ENCODE peak calls at places on chromosomes 12 and 14, in six cellular contexts. C is IMR-90, V is mesenchymal stem cell, P is mesendoderm, A is H9, O is trophoblast cell. Y is an unnamed sample.

GRCh38 chr14:41605550-41606248 is 977 bp upstream of the LRFN5 start:
- DNase-seq in C (peak), V (peak), P (peak), A (peak), O (no peak), Y (peak)

GRCh38 chr14:29865299-29865698 is 62.3 kb downstream of the PRKD1 start:
- DNase-seq in C (no peak), V (no peak), P (no peak), A (no peak), O (no peak), Y (no peak)

GRCh38 chr14:102527255-102528232 is 18.0 kb upstream of the ANKRD9 start:
- DNase-seq in C (no peak), V (no peak), P (no peak), A (no peak), O (no peak), Y (no peak)

GRCh38 chr12:6039894-6040601 is 84.4 kb downstream of the VWF start:
- DNase-seq in C (peak), V (peak), P (peak), A (peak), O (peak), Y (no peak)

GRCh38 chr12:76337583-76337982 is 10.6 kb downstream of the BBS10 start:
- DNase-seq in C (peak), V (peak), P (no peak), A (no peak), O (no peak), Y (no peak)

GRCh38 chr12:823043-823698 is 70.8 kb downstream of the WNK1 start:
- DNase-seq in C (no peak), V (no peak), P (no peak), A (no peak), O (no peak), Y (no peak)

GRCh38 chr12:110913119-110914056 is 7.0 kb downstream of the MYL2 start:
- DNase-seq in C (no peak), V (no peak), P (no peak), A (no peak), O (no peak), Y (no peak)

GRCh38 chr14:22888662-22889061 is 5.6 kb downstream of the REM2 start:
- DNase-seq in C (no peak), V (no peak), P (no peak), A (no peak), O (no peak), Y (no peak)

GRCh38 chr12:126784328-126784921 is 1482.5 kb upstream of the TMEM132C start:
- DNase-seq in C (no peak), V (no peak), P (peak), A (peak), O (peak), Y (peak)

GRCh38 chr14:50156111-50156510 is 39.7 kb upstream of the VCPKMT start:
- DNase-seq in C (no peak), V (no peak), P (no peak), A (no peak), O (no peak), Y (no peak)

GRCh38 chr14:50068496-50068895 is 47.9 kb downstream of the VCPKMT start:
- DNase-seq in C (no peak), V (no peak), P (no peak), A (no peak), O (no peak), Y (no peak)

GRCh38 chr12:58757422-58757821 is 162.9 kb downstream of the LRIG3 start:
- DNase-seq in C (peak), V (peak), P (no peak), A (no peak), O (no peak), Y (no peak)

GRCh38 chr12:12319501-12320322 is 30.3 kb downstream of the MANSC1 start:
- DNase-seq in C (no peak), V (no peak), P (peak), A (no peak), O (no peak), Y (no peak)

GRCh38 chr12:12315838-12316237 is 34.2 kb downstream of the MANSC1 start:
- DNase-seq in C (no peak), V (no peak), P (peak), A (no peak), O (peak), Y (no peak)
- H3K4me2 ChIP-seq in C (no peak), V (no peak), P (no peak), A (no peak), O (no peak), Y (no peak)

GRCh38 chr12:85007836-85008235 is 28.2 kb downstream of the TSPAN19 start:
- DNase-seq in C (peak), V (no peak), P (no peak), A (no peak), O (no peak), Y (no peak)

GRCh38 chr12:85000766-85001165 is 35.3 kb downstream of the TSPAN19 start:
- DNase-seq in C (no peak), V (no peak), P (no peak), A (no peak), O (no peak), Y (no peak)

GRCh38 chr12:85005615-85006014 is 30.5 kb downstream of the TSPAN19 start:
- DNase-seq in C (no peak), V (no peak), P (no peak), A (no peak), O (no peak), Y (no peak)

GRCh38 chr12:85002778-85003296 is 33.2 kb downstream of the TSPAN19 start:
- DNase-seq in C (no peak), V (no peak), P (no peak), A (no peak), O (no peak), Y (no peak)

DNA sequence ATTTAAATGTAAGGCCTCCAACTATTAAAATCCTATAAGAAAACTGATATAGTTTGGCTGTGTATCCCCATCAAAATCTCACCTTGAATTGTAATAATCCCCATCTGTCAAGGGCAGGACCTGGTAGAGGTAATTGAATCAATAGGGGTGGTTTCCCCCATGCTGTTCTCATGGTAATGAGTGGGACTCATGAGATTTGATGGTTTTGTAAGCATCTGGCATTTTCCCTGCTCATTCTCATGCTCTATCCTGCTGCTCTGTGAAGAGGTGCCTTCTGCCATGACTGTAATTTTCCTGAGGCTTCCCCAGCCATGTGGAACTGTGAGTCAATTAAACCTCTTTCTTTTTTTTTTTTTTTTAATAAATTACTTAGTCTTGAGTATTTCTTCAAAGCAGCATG is 31.9 kb downstream of the TSPAN19 start:
- DNase-seq in C (no peak), V (no peak), P (no peak), A (no peak), O (no peak), Y (no peak)
- H2AK5ac ChIP-seq in C (no peak), V (no peak), P (no peak), A (no peak), O (no peak), Y (no peak)

DNA sequence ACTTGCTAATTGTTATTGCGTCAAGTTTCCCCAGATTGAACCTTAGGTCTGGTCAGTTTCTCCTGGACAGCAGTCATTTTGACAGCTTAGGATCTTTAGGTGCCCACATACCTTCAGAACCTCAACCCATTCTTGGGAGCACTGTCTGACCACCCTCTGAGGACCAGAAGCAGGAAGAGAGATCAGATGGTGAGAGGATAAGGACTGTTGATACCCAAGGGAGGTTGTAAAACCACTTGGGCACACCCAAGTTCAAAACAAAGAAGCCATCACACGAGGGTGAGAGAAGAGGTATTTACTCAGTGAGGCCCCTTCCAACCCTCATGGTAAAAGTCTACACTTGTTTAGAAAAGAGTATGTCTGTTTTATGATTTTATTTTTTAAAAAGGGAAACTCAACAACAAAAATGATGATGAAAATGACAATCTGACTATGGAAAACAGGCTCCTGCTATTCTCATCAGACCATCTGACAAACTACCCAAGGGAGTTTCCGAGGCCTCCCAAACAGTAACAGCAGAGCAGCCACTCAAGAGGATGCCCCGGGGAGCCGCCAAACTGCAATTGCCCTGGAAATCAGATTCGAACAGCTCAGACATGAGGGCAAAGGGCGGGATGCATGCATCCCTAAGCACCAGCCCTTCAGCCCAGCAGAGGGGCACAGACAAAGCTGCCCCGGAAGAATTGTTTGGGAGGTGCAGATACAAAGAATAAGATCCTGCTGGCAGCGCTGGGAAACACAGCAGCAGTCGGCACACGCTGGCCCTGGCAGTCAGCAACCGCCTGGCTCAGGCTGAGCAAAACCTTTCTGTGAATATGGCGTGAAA is 162.6 kb upstream of the PLEKHG7 start:
- DNase-seq in C (no peak), V (no peak), P (peak), A (peak), O (no peak), Y (no peak)
- H3K4me2 ChIP-seq in C (no peak), V (no peak), P (no peak), A (no peak), O (no peak), Y (peak)

GRCh38 chr12:113071063-113071426 is 14.5 kb downstream of the DTX1 start:
- DNase-seq in C (no peak), V (no peak), P (no peak), A (no peak), O (no peak), Y (no peak)
- H2AK5ac ChIP-seq in C (no peak), V (no peak), P (no peak), A (no peak), O (no peak), Y (no peak)

DNA sequence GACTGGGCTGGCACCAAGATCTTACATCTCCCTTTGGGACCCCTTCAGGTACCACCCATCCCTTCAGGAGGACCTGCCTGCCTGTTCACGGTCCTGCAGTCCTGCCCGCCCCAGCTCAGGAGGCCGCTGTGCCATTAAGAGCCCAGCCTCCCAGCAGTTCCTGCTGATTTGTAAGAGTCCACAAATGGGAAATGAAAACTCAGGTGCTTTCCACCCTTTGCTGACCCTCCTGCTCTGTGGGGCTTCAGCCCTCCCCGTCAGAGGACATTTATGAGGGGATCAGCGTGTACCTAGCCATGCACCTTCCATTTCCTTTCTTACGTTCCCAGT is 39.5 kb downstream of the C14orf132 start:
- DNase-seq in C (no peak), V (no peak), P (no peak), A (no peak), O (no peak), Y (no peak)
- H3K4me2 ChIP-seq in C (no peak), V (no peak), P (no peak), A (no peak), O (no peak), Y (no peak)

GRCh38 chr14:39174560-39175444 is at the start of gene PNN:
- DNase-seq in C (peak), V (peak), P (peak), A (peak), O (peak), Y (peak)
- H2AK5ac ChIP-seq in C (peak), V (peak), P (peak), A (no peak), O (peak), Y (peak)

GRCh38 chr12:94618995-94619695 is 31.2 kb downstream of the TMCC3 start:
- DNase-seq in C (peak), V (peak), P (no peak), A (no peak), O (peak), Y (no peak)
- H3K4me2 ChIP-seq in C (peak), V (peak), P (no peak), A (no peak), O (peak), Y (no peak)

GRCh38 chr14:105093426-105094192 is 28.4 kb upstream of the GPR132 start:
- DNase-seq in C (peak), V (peak), P (peak), A (peak), O (peak), Y (peak)

GRCh38 chr14:105090493-105091334 is 25.5 kb upstream of the GPR132 start:
- DNase-seq in C (peak), V (peak), P (peak), A (peak), O (peak), Y (peak)

GRCh38 chr14:105092912-105093425 is 27.7 kb upstream of the GPR132 start:
- DNase-seq in C (peak), V (peak), P (no peak), A (peak), O (peak), Y (no peak)

GRCh38 chr14:105091335-105092123 is 26.3 kb upstream of the GPR132 start:
- DNase-seq in C (no peak), V (no peak), P (no peak), A (peak), O (peak), Y (no peak)

DNA sequence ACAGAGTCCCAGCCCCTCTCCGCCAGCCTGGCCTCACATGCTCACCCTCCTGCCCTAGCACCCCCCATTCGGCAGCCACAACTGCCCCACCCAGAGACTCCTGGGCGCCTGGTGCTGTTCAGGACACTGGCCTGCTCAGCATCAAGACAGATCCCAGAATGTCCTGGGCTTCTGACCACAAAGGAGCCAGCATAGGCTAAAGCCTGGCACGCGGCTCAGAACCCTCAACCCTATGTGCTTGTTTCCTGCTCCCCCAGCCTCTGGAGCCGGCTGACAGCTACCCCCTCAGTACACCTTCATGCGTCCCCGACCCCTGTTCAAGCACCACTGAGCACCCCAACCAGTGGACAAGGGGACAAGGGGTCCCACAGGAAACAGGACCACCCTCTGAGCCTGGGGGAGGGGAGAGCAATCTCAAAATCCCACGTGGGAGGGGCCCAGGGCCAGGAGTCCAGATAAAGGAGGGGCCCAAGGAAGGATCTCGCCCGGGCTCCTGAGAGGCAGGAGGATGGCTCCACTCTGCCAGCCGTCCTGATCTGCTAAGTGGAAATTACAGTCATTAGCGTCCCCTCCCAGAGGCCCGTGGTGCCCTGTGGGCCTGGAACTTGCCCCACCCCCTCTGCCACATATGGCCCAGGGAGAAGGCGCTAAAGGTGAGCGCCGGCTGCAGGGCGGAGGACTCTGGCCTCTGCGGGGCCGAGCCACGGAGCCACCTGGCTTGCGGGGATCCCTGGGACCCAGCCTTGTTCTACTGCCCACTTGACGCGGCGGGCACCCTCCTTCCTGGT is 27.1 kb upstream of the GPR132 start:
- DNase-seq in C (no peak), V (peak), P (no peak), A (peak), O (peak), Y (no peak)
- H2AK5ac ChIP-seq in C (peak), V (peak), P (no peak), A (no peak), O (peak), Y (peak)

GRCh38 chr12:53928054-53928879 is 10.4 kb upstream of the HOXC13 start:
- DNase-seq in C (no peak), V (no peak), P (no peak), A (no peak), O (no peak), Y (no peak)

GRCh38 chr12:53929527-53929926 is 9.1 kb upstream of the HOXC13 start:
- DNase-seq in C (no peak), V (no peak), P (no peak), A (no peak), O (no peak), Y (no peak)

GRCh38 chr12:53925006-53925405 is 13.6 kb upstream of the HOXC13 start:
- DNase-seq in C (no peak), V (no peak), P (no peak), A (no peak), O (no peak), Y (no peak)

GRCh38 chr12:53930591-53931255 is 7.9 kb upstream of the HOXC13 start:
- DNase-seq in C (no peak), V (no peak), P (no peak), A (no peak), O (no peak), Y (no peak)

GRCh38 chr12:53927220-53928029 is 11.2 kb upstream of the HOXC13 start:
- DNase-seq in C (no peak), V (no peak), P (no peak), A (peak), O (no peak), Y (no peak)
- H3K4me2 ChIP-seq in C (no peak), V (no peak), P (no peak), A (no peak), O (peak), Y (no peak)

Y was measured in neuronal stem cell.